ENCODE peak calls at places on chromosomes 6 and 20, in five cellular contexts. G is fibroblast of villous mesenchyme, U is K562, T is heart right ventricle, P is fibroblast of pulmonary artery. Q is an unnamed sample.

GRCh38 chr20:33933469-33933909 is 60.2 kb upstream of the RALY start:
- DNase-seq in T (peak; percentile 34), U (peak; percentile 70), P (peak; percentile 77), G (peak; percentile 72), Q (peak; percentile 64)

GRCh38 chr6:139406577-139407343 is 32.3 kb upstream of the CITED2 start:
- DNase-seq in G (no peak), T (no peak), U (no peak), P (no peak), Q (peak; percentile 23)

GRCh38 chr6:139981810-139982550 is 607.5 kb upstream of the CITED2 start:
- DNase-seq in U (no peak), T (no peak), G (peak; percentile 77), P (peak; percentile 71), Q (peak; percentile 92)

GRCh38 chr6:146106532-146106931 is 77.7 kb downstream of the GRM1 start:
- DNase-seq in U (no peak), G (no peak), P (no peak), T (no peak), Q (no peak)

GRCh38 chr6:34587851-34588250 is 31.7 kb upstream of the SPDEF start:
- DNase-seq in U (no peak), P (no peak), T (no peak), G (no peak), Q (no peak)

GRCh38 chr20:38547288-38547825 is 33.6 kb upstream of the ADIG start:
- DNase-seq in P (no peak), T (no peak), U (no peak), G (no peak), Q (no peak)

GRCh38 chr6:158124288-158124687 is 43.8 kb downstream of the SERAC1 start:
- DNase-seq in G (no peak), T (no peak), U (no peak), P (no peak), Q (no peak)

GRCh38 chr6:17101422-17102257 is at the start of gene STMND1:
- DNase-seq in U (no peak), P (peak; percentile 33), G (peak; percentile 26), T (peak; percentile 25), Q (peak; percentile 28)

GRCh38 chr20:58349586-58349985 is 39.4 kb upstream of the VAPB start:
- DNase-seq in G (peak; percentile 64), P (peak; percentile 56), T (no peak), U (no peak), Q (peak; percentile 85)

GRCh38 chr6:47698342-47698787 is at the start of gene ADGRF4:
- DNase-seq in U (no peak), T (no peak), G (peak; percentile 68), P (peak; percentile 81), Q (peak; percentile 91)

GRCh38 chr6:170177383-170178265 is 113.3 kb downstream of the DLL1 start:
- DNase-seq in U (no peak), P (no peak), T (no peak), G (no peak), Q (no peak)

GRCh38 chr6:31578461-31579118 is 3.2 kb downstream of the TNF start:
- DNase-seq in T (no peak), U (no peak), G (no peak), P (no peak), Q (no peak)

GRCh38 chr6:10384064-10384317 is 30.9 kb downstream of the TFAP2A start:
- DNase-seq in T (no peak), G (no peak), U (no peak), P (no peak), Q (no peak)
- H3K4me3 ChIP-seq in T (no peak overlapping the region), G (no peak overlapping the region), U (no peak overlapping the region), P (no peak overlapping the region), Q (no peak overlapping the region)

DNA sequence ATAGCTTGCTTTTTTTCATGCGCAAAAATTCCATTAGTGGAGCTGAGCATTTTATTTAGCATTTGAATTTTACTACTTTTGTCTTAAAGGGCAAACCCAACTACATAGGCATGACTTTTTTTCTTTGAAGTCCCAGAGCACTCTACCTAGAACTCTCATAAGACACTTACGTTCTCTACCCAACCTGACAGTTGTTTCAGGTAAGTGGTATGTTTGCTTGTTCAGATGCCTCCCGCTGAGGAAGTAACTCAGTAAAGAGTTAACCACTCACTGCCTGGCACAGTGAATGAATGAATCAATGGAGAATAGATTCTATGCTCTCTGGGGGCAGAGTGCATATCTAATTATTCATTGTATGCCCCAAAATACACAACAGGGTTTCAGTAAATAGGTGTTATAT is 212.3 kb upstream of the PRDM1 start:
- DNase-seq in G (no peak), T (no peak), P (no peak), U (no peak), Q (no peak)
- H3K4me3 ChIP-seq in G (no peak overlapping the region), T (no peak overlapping the region), P (no peak overlapping the region), U (no peak overlapping the region), Q (no peak overlapping the region)

DNA sequence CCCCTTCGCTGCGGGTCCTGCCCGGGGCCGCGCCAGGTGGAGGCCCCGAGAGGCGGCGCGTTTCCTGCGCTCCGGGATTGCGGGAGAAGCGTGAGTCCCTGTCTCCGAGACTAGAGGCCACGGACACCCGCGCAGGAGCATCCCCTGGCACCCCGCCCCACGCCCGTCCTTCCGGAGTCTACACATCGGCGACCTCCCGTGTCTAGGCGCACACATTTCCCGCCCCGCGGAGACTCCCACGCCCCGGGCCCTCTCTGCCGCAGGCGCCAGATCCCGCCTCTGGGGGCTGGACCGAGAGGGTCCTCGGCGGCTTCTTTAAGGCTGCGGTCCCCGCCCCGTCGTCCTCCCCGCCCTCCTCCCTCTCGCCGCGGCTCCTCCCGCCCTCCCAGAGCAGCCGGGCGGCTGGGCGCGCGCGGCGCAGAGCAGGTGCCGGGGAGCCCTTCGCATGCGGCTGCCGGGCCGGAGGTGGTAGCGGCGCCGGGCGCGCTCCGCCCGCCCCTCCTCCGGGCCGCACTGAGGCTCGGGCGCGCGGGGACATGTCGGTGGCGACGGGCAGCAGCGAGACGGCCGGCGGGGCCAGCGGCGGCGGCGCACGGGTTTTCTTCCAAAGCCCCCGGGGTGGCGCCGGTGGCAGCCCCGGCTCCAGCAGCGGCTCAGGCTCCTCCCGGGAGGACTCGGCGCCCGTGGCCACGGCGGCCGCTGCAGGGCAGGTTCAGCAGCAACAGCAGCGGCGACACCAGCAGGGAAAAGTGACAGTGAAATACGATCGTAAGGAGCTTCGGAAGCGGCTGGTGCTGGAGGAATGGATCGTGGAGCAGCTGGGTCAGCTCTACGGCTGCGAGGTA is at the start of gene PPP1R14C:
- DNase-seq in U (peak; percentile 92), G (no peak), P (no peak), T (peak; percentile 50), Q (no peak)
- H3K4me3 ChIP-seq in U (peak within 1 kb of the TSS; percentile 64), G (no peak within 1 kb of the TSS), P (no peak within 1 kb of the TSS), T (peak within 1 kb of the TSS; percentile 64), Q (no peak within 1 kb of the TSS)

GRCh38 chr6:48883116-48883515 is 579.9 kb downstream of the MMUT start:
- DNase-seq in U (no peak), G (peak; percentile 66), P (peak; percentile 60), T (no peak), Q (peak; percentile 56)
- H3K4me3 ChIP-seq in U (no peak overlapping the region), G (no peak overlapping the region), P (no peak overlapping the region), T (no peak overlapping the region), Q (no peak overlapping the region)

Q was measured in choroid plexus epithelial cell.